ENCODE peak calls at places on chromosomes 5 and 9, in six cellular contexts. C is lung, W is bronchial epithelial cell, A is AG04450, H is A673, B is thyroid gland. Z is an unnamed sample.

GRCh38 chr5:126107381-126107780 is 315.8 kb upstream of the GRAMD2B start:
- DNase-seq in W (peak; percentile 77), C (no peak), H (no peak), A (no peak), B (no peak), Z (peak; percentile 67)

GRCh38 chr5:108345541-108346171 is 36.2 kb downstream of the FBXL17 start:
- DNase-seq in W (peak; percentile 70), H (peak; percentile 69), A (peak; percentile 13), B (no peak), C (no peak), Z (peak; percentile 63)

GRCh38 chr5:38563624-38564023 is 7.2 kb upstream of the LIFR start:
- DNase-seq in C (no peak), A (no peak), H (no peak), W (no peak), B (peak; percentile 92), Z (no peak)

GRCh38 chr9:133880136-133880535 is 112.0 kb downstream of the VAV2 start:
- DNase-seq in B (no peak), H (no peak), W (no peak), C (no peak), A (no peak), Z (no peak)

GRCh38 chr5:5313081-5313736 is 109.3 kb upstream of the ICE1 start:
- DNase-seq in W (no peak), H (no peak), C (no peak), A (no peak), B (no peak), Z (no peak)

GRCh38 chr9:127154390-127155191 is 32.2 kb upstream of the ANGPTL2 start:
- DNase-seq in W (no peak), A (no peak), C (peak; percentile 71), B (no peak), H (no peak), Z (no peak)

GRCh38 chr9:108756746-108757490 is 98.9 kb downstream of the ACTL7B start:
- DNase-seq in A (no peak), H (peak; percentile 31), B (peak; percentile 51), W (peak; percentile 78), C (peak; percentile 41), Z (peak; percentile 70)

GRCh38 chr9:2824564-2824963 is 19.3 kb downstream of the PUM3 start:
- DNase-seq in C (no peak), W (no peak), H (peak; percentile 34), A (no peak), B (no peak), Z (no peak)

GRCh38 chr5:142210011-142210410 is 101.4 kb downstream of the NDFIP1 start:
- DNase-seq in A (no peak), C (no peak), W (no peak), B (no peak), H (no peak), Z (no peak)

GRCh38 chr5:149581931-149582768 is 852 bp downstream of the ARHGEF37 start:
- DNase-seq in W (peak; percentile 26), H (peak; percentile 31), A (no peak), B (no peak), C (no peak), Z (peak; percentile 38)

GRCh38 chr5:37208883-37209808 is 40.0 kb downstream of the CPLANE1 start:
- DNase-seq in W (no peak), A (no peak), H (peak; percentile 58), C (no peak), B (no peak), Z (no peak)

GRCh38 chr9:135219676-135220600 is 132.5 kb downstream of the OLFM1 start:
- DNase-seq in A (no peak), H (no peak), B (no peak), C (no peak), W (no peak), Z (no peak)

GRCh38 chr5:172939561-172939960 is 19.7 kb upstream of the RPL26L1 start:
- DNase-seq in B (no peak), C (no peak), H (no peak), A (no peak), W (no peak), Z (no peak)

GRCh38 chr5:38149815-38150195 is 108.6 kb upstream of the EGFLAM start:
- DNase-seq in W (no peak), H (no peak), B (no peak), C (no peak), A (no peak), Z (no peak)

GRCh38 chr5:138753794-138754698 is 821 bp downstream of the CTNNA1 start:
- DNase-seq in A (no peak), W (peak; percentile 69), H (peak; percentile 84), B (peak; percentile 93), C (peak; percentile 94), Z (peak; percentile 77)

GRCh38 chr9:137082222-137082924 is 4.4 kb upstream of the MAN1B1 start:
- DNase-seq in W (no peak), H (no peak), C (no peak), B (no peak), A (no peak), Z (no peak)

GRCh38 chr5:1497795-1498622 is 25.8 kb downstream of the LPCAT1 start:
- DNase-seq in C (no peak), A (no peak), B (no peak), W (no peak), H (no peak), Z (no peak)

GRCh38 chr9:83432104-83432627 is 106.0 kb downstream of the FRMD3 start:
- DNase-seq in C (peak; percentile 78), W (no peak), B (peak; percentile 99), H (peak; percentile 7), A (no peak), Z (no peak)

GRCh38 chr9:94167055-94167346 is 82.7 kb downstream of the PTPDC1 start:
- DNase-seq in W (peak; percentile 58), H (no peak), B (no peak), A (no peak), C (no peak), Z (no peak)

GRCh38 chr9:94166237-94167054 is 82.2 kb downstream of the PTPDC1 start:
- DNase-seq in A (peak; percentile 98), B (peak; percentile 99), H (peak; percentile 99), C (peak; percentile 98), W (peak; percentile 95), Z (peak; percentile 99)

GRCh38 chr9:94169978-94170377 is 85.7 kb downstream of the PTPDC1 start:
- DNase-seq in A (no peak), W (no peak), C (no peak), H (no peak), B (no peak), Z (no peak)

GRCh38 chr9:94167376-94167775 is 83.1 kb downstream of the PTPDC1 start:
- DNase-seq in A (no peak), B (no peak), W (no peak), C (no peak), H (no peak), Z (no peak)

DNA sequence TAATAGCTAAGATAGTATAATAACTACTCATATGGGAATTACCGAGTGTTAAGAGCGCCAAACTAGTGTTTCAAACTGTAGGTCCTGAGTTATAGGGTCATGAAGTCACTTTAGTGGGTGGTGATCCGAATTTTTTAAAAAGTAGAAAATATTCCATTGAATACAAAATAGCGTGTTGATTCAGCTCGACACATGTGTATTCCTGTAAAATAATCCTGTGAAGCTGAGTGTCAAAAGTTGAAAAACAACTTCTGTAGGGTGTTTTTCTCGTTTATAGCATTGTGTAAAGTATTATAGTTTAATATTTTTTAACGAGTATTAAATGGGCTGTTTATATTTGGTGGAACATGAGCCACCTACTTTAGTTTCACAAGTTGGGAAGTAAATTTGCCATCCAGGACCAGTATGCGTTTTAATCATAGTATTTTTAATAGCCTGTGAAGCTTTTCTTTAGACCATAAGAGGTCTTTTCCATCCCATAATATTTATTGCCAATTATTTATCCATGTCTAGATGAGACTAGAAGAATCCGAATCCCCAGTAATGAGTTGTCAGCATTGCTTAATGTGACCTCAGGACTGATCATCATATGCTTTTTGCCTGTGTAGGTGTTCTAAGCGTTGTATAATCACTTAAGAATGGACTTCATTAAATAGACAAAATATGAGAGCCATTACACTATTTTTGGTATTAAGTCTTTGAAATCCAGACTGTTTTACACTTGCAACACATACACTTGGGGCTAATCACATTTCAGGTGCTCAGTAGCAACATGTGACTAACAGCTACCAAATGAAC is 84.1 kb downstream of the PTPDC1 start:
- DNase-seq in A (no peak), B (no peak), H (no peak), W (peak; percentile 75), C (no peak), Z (peak; percentile 76)
- H3K4me3 ChIP-seq in A (peak overlapping the region; percentile 87), B (peak overlapping the region; percentile 70), H (peak overlapping the region; percentile 67), W (peak overlapping the region; percentile 87), C (no peak overlapping the region), Z (peak overlapping the region; percentile 81)

DNA sequence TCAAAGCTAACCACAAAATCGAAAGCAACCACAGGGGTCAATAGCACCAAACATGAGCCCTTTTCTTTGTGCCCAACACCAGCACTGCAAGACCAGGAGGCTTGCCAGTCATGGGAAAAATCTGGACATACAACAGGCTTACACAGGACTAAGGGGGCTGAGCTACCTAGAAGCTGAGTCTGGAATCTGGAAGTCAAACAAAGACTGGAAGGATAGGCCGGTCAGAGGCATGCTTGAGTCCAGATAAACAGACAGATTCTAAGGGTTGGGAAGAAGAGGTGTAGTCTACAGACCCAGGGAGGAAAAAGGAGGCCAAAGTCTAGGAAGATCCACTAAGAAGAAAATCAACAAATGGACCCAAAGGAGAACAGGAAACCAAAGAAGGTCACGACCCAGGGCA is 73.3 kb downstream of the MYO10 start:
- DNase-seq in A (no peak), H (no peak), C (no peak), B (no peak), W (no peak), Z (no peak)
- TF ChIP-seq CTCF in A (no peak), H (no peak), C (no peak), B (no peak), W (no peak), Z (no peak)

GRCh38 chr5:129460121-129460950 is at the start of gene ADAMTS19:
- DNase-seq in B (no peak), W (peak; percentile 70), C (no peak), A (no peak), H (peak; percentile 37), Z (peak; percentile 88)

GRCh38 chr5:129460951-129461815 is 1.1 kb downstream of the ADAMTS19 start:
- DNase-seq in B (no peak), W (peak; percentile 30), C (no peak), A (no peak), H (peak; percentile 32), Z (peak; percentile 49)

GRCh38 chr5:129461816-129462396 is 1.8 kb downstream of the ADAMTS19 start:
- DNase-seq in A (no peak), W (no peak), H (no peak), C (no peak), B (no peak), Z (no peak)

DNA sequence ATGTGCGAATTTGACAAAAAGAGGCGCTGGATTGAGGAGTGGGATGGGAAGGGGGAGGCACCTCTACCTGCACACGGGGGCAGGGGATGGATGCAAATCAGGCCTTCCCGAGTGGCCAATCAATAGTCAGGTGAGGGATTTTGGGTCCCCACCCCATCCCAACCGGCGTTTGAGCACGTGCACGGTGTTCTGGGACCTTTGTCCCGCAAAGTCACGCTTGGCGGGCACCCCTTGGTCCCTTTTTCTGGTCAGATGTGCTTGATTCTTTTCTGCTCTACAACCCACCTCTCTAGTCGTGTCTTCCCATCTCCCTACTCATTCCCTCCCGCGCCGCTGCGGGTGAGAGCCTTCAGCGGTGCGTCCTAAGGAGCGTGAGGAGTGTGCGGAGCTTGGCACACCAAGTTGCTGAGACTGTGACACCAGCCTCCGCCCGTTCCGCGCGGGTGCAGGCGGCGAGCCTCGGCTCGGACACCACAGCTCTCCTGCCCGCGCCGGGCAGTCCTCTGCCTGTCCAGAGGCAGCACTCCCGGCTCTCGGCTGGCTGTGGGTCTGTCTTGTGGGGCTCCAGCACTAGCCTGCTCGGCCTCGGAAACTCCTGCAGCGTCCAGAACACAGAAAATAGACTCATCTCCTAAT is 495 bp upstream of the ADAMTS19 start:
- DNase-seq in B (no peak), A (no peak), H (no peak), W (no peak), C (no peak), Z (peak; percentile 33)
- H3K4me3 ChIP-seq in B (no peak overlapping the region), A (no peak overlapping the region), H (no peak overlapping the region), W (peak overlapping the region; percentile 23), C (no peak overlapping the region), Z (peak overlapping the region; percentile 32)

GRCh38 chr5:90551376-90551775 is 7.2 kb upstream of the ADGRV1 start:
- DNase-seq in B (no peak), A (no peak), H (no peak), C (no peak), W (no peak), Z (no peak)
- TF ChIP-seq CTCF in B (no peak), A (no peak), H (no peak), C (no peak), W (no peak), Z (no peak)

Z was measured in epithelial cell of esophagus.